ENCODE peak calls at places on chromosomes 11 and 22, in nine cellular contexts. U is GM12865, K is heart left ventricle, X is fibroblast of mammary gland, V is bronchial epithelial cell, Z is spleen, G is fibroblast of pulmonary artery, Q is upper lobe of right lung, D is suprapubic skin. O is an unnamed sample.

GRCh38 chr22:46056169-46057041 is 79.4 kb upstream of the WNT7B start:
- DNase-seq in D (peak), K (peak), Q (peak), Z (peak), G (no peak), U (no peak), V (no peak), X (peak), O (no peak)

GRCh38 chr22:38163844-38164577 is 17.6 kb downstream of the PLA2G6 start:
- DNase-seq in K (no peak), Z (no peak), V (no peak), X (no peak), Q (peak), U (no peak), D (no peak), G (no peak), O (no peak)

GRCh38 chr11:33867996-33868645 is 23.8 kb downstream of the LMO2 start:
- DNase-seq in Z (no peak), V (no peak), G (no peak), U (no peak), D (no peak), K (no peak), Q (no peak), X (no peak), O (no peak)

GRCh38 chr11:78351979-78352731 is 65.5 kb downstream of the GAB2 start:
- DNase-seq in U (no peak), X (no peak), V (no peak), K (no peak), Q (no peak), G (no peak), Z (no peak), D (no peak), O (no peak)

GRCh38 chr11:130999992-131000770 is 83.9 kb upstream of the SNX19 start:
- DNase-seq in G (peak), U (no peak), Q (no peak), X (peak), V (peak), Z (no peak), D (no peak), K (no peak), O (no peak)

GRCh38 chr22:41367039-41367679 is 14.6 kb upstream of the TEF start:
- DNase-seq in D (peak), Z (peak), U (no peak), X (peak), Q (peak), G (peak), K (peak), V (peak), O (no peak)

GRCh38 chr11:62245271-62245753 is 3.3 kb downstream of the SCGB1D2 start:
- DNase-seq in X (peak), Z (no peak), Q (no peak), V (peak), U (peak), D (no peak), K (no peak), G (peak), O (no peak)

GRCh38 chr22:33210129-33210784 is 152.1 kb upstream of the SYN3 start:
- DNase-seq in V (peak), K (no peak), G (peak), U (peak), D (no peak), Z (no peak), Q (no peak), X (peak), O (no peak)

DNA sequence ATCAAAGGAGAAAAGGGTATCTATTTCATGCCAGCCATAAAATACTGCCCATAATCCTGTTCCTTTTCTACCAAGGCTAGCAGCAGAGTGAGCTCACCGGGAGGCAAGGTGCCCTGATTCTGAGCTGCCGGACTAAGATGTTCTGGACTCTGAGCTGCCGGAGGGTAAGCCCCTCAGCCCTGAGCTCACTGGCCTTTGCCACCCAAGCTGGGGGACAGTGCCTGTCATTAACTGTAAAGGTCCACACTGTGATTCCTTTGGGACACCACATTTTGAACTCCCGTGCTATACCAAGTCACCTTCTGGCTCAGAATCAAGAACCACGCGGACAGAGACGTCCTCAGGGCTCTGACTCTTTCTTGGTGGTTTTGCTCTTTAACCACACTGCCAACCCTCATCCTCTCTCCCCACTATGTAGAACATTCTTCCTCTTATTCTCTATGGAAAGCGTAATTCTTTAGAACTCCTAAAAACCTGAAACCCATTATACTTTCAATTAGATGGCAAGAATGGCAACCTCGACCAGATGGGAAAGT is 88.4 kb upstream of the BID start:
- DNase-seq in V (no peak), X (no peak), G (no peak), Z (no peak), K (no peak), U (no peak), Q (no peak), D (no peak), O (no peak)
- H3K4me3 ChIP-seq in V (no peak), X (no peak), G (no peak), Z (no peak), K (no peak), U (no peak), Q (no peak), D (no peak), O (no peak)

GRCh38 chr11:30816959-30817880 is 231.1 kb upstream of the MPPED2 start:
- DNase-seq in X (no peak), V (peak), Q (no peak), Z (no peak), U (no peak), G (no peak), D (no peak), K (no peak), O (no peak)
- TF ChIP-seq CTCF in X (no peak), V (no peak), Q (no peak), Z (no peak), U (no peak), G (no peak), D (no peak), K (no peak), O (no peak)

DNA sequence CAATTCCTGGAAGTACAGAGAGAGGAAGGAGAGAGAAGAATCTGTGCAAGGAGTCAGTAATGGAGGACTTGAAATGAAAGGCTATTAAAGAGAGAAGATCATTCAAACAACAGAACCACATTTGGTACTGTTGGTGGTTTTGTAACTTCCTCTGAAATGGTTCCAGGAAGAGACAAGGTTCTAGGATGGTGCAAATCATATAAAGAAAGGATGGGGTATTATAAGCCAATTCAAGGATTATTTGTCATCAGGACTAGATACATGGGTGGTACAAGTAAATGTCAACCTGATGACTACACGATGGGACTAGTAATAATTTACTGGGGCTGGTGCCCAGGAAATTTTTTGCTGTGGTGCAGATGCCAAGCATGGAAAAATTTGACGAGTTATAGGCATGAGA is 28.9 kb upstream of the TMA7B start:
- DNase-seq in X (no peak), Z (no peak), V (no peak), U (no peak), G (no peak), K (no peak), Q (no peak), D (no peak), O (no peak)
- H3K4me3 ChIP-seq in X (no peak), Z (no peak), V (no peak), U (no peak), G (no peak), K (no peak), Q (no peak), D (no peak), O (no peak)

GRCh38 chr11:119896387-119897045 is 167.5 kb upstream of the NECTIN1 start:
- DNase-seq in Z (peak), G (no peak), U (peak), V (no peak), Q (no peak), K (no peak), X (no peak), D (no peak), O (no peak)
- TF ChIP-seq CTCF in Z (no peak), G (no peak), U (no peak), V (no peak), Q (no peak), K (no peak), X (no peak), D (no peak), O (no peak)

GRCh38 chr11:96338910-96339703 is 3.9 kb downstream of the MAML2 start:
- DNase-seq in U (peak), G (peak), Z (peak), X (peak), V (peak), Q (peak), D (no peak), K (peak), O (peak)

GRCh38 chr11:96340555-96340885 is 2.5 kb downstream of the MAML2 start:
- DNase-seq in K (no peak), V (no peak), Z (no peak), U (no peak), X (peak), Q (no peak), D (no peak), G (peak), O (no peak)

GRCh38 chr11:96341237-96342130 is 1.5 kb downstream of the MAML2 start:
- DNase-seq in U (peak), Z (peak), X (peak), V (no peak), K (peak), Q (peak), G (peak), D (no peak), O (no peak)

GRCh38 chr11:96337541-96338530 is 5.2 kb downstream of the MAML2 start:
- DNase-seq in G (peak), V (no peak), D (no peak), Z (peak), U (peak), Q (no peak), K (no peak), X (peak), O (no peak)

GRCh38 chr11:96339704-96340554 is 3.1 kb downstream of the MAML2 start:
- DNase-seq in Q (no peak), V (no peak), X (peak), U (peak), Z (no peak), K (no peak), D (no peak), G (peak), O (no peak)
- H3K4me3 ChIP-seq in Q (peak), V (no peak), X (peak), U (peak), Z (peak), K (peak), D (peak), G (peak), O (peak)

DNA sequence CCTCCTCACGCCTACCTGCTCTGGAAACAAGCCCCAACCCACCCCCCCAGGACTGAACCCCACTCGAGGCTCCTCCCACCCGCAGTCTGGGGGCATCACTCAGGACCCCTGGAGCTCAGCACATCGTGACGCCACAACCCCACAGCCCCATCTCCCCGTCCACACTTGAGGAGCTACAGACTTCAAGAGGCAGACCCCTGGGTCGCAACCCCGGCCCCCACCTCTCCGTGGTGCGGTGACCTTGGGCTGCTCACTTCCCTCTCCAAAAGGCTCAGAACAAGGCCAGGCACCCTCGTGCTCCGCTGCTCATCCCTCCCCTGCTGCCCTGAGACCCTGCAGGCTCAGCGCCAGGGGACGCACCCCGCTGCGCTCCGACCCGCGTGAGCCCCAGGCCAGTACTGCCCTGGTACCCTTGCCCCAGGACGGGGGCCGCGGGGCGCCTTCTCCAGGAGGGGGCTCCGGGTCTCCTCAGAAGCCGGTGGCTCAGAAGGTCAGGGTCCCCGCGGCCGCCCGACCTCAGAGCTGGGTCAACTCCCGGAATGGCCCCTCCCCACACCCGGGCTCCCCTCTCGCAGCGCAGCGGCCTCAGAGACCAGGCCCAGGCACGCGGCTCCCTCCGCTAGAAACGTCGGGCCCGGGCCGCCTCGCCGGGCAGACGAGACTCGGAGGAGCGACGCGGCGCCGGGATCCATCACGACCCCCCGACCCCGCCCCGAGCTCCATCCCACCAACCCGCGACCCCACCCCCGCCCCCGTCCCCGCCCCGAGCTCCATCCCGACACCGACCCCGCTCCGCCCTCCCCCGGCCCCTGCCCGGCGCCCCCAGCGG is 614 bp downstream of the GATD1 start:
- DNase-seq in U (peak), V (no peak), G (no peak), K (no peak), Q (peak), Z (peak), D (no peak), X (no peak), O (no peak)
- TF ChIP-seq CTCF in U (no peak), V (no peak), G (no peak), K (no peak), Q (no peak), Z (no peak), D (no peak), X (no peak), O (peak)

GRCh38 chr11:16346975-16347374 is 9.4 kb downstream of the SOX6 start:
- DNase-seq in Z (no peak), V (peak), G (peak), D (no peak), X (no peak), Q (no peak), K (no peak), U (no peak), O (no peak)
- H3K4me3 ChIP-seq in Z (no peak), V (no peak), G (no peak), D (no peak), X (no peak), Q (no peak), K (no peak), U (no peak), O (no peak)

DNA sequence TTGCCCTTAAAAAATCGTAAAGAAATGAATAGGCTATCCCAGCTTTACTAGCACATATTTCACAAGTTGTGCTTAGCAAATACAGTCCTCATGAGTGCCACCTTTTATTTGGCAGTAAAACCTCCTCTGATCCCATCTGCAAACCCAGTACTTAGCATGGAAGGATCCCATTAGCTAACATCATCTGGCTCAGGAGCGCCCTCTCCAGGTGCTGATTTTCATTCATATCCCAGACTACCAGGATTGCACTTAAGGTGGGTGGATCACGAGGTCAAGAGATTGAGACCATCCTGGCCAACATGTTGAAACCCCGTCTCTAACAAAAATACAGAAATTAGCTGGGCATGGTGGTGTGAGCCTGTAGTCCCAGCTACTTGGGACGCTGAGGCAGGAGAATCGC is 76.1 kb upstream of the PAX6 start:
- DNase-seq in X (peak), Z (no peak), G (no peak), K (no peak), V (no peak), Q (no peak), U (peak), D (no peak), O (no peak)
- TF ChIP-seq CTCF in X (peak), Z (no peak), G (no peak), K (no peak), V (no peak), Q (no peak), U (peak), D (no peak), O (peak)

DNA sequence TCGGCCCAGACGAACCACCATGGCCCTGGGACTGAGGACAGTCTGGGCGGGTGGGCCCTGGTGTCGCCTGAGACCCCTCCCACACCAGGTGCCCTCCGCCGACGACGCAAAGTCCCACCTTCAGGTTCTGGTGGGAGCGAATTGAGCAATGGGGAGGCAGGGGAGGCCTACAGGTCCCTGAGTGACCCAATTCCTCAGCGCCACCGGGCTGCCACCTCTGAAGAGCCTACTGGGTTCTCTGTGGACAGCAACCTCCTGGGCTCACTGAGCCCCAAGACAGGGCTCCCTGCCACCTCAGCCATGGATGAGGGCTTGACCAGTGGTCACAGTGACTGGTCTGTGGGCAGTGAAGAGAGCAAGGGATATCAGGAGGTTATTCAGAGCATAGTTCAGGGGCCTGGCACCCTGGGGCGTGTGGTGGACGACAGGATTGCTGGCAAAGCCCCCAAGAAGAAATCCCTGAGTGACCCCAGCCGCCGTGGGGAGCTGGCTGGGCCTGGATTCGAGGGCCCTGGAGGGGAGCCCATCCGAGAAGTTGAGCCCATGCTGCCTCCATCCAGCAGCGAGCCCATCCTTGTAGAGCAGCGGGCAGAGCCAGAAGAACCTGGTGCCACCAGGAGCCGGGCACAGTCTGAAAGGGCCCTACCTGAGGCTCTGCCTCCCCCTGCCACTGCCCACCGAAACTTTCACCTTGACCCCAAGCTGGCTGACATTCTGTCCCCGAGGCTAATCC is 2.8 kb downstream of the ARHGEF17 start:
- DNase-seq in K (no peak), Z (no peak), Q (no peak), D (no peak), U (no peak), G (no peak), X (no peak), V (no peak), O (no peak)
- H3K4me3 ChIP-seq in K (peak), Z (peak), Q (peak), D (peak), U (no peak), G (peak), X (peak), V (no peak), O (no peak)

O was measured in GM12864.